ENCODE peak calls at places on chromosomes 6 and 20, in four cellular contexts. One of them, this sample, is unnamed.

GRCh38 chr6:111585241-111585968 is 20.3 kb downstream of the TRAF3IP2 start:
- DNase-seq in HCT116: no peak
- DNase-seq in sigmoid colon: no peak
- DNase-seq in SK-N-SH: no peak
- DNase-seq in this sample: no peak

GRCh38 chr6:133396630-133397335 is 155.6 kb downstream of the EYA4 start:
- DNase-seq in HCT116: no peak
- DNase-seq in sigmoid colon: no peak
- DNase-seq in SK-N-SH: no peak
- DNase-seq in this sample: no peak

GRCh38 chr6:37429352-37429750 is 3.7 kb upstream of the CMTR1 start:
- DNase-seq in HCT116: no peak
- DNase-seq in sigmoid colon: no peak
- DNase-seq in SK-N-SH: no peak
- DNase-seq in this sample: no peak

GRCh38 chr6:117508450-117508971 is 26.0 kb downstream of the DCBLD1 start:
- DNase-seq in HCT116: no peak
- DNase-seq in sigmoid colon: no peak
- DNase-seq in SK-N-SH: no peak
- DNase-seq in this sample: no peak

GRCh38 chr20:6877633-6878032 is 110.1 kb downstream of the BMP2 start:
- DNase-seq in HCT116: no peak
- DNase-seq in sigmoid colon: no peak
- DNase-seq in SK-N-SH: no peak
- DNase-seq in this sample: no peak

GRCh38 chr6:53544500-53545308 is at the start of gene GCLC:
- DNase-seq in HCT116: peak; percentile 93
- DNase-seq in sigmoid colon: peak; percentile 98
- DNase-seq in SK-N-SH: peak; percentile 94
- DNase-seq in this sample: peak; percentile 93

GRCh38 chr20:3980260-3981131 is 34.9 kb downstream of the RNF24 start:
- DNase-seq in HCT116: no peak
- DNase-seq in sigmoid colon: no peak
- DNase-seq in SK-N-SH: peak; percentile 19
- DNase-seq in this sample: no peak

GRCh38 chr20:61965606-61966491 is 99.8 kb downstream of the TAF4 start:
- DNase-seq in HCT116: no peak
- DNase-seq in sigmoid colon: peak; percentile 50
- DNase-seq in SK-N-SH: peak; percentile 86
- DNase-seq in this sample: no peak

GRCh38 chr6:151252626-151253025 is 12.9 kb downstream of the AKAP12 start:
- DNase-seq in HCT116: no peak
- DNase-seq in sigmoid colon: no peak
- DNase-seq in SK-N-SH: peak; percentile 29
- DNase-seq in this sample: no peak

GRCh38 chr6:47268572-47269187 is 41.0 kb downstream of the TNFRSF21 start:
- DNase-seq in HCT116: no peak
- DNase-seq in sigmoid colon: no peak
- DNase-seq in SK-N-SH: no peak
- DNase-seq in this sample: no peak

GRCh38 chr6:27623103-27623502 is 150.2 kb upstream of the ZNF184 start:
- DNase-seq in HCT116: no peak
- DNase-seq in sigmoid colon: no peak
- DNase-seq in SK-N-SH: no peak
- DNase-seq in this sample: no peak

GRCh38 chr6:3643921-3644320 is 107.6 kb downstream of the PXDC1 start:
- DNase-seq in HCT116: no peak
- DNase-seq in sigmoid colon: no peak
- DNase-seq in SK-N-SH: no peak
- DNase-seq in this sample: no peak

GRCh38 chr6:14713008-14713452 is 532.8 kb upstream of the JARID2 start:
- DNase-seq in HCT116: no peak
- DNase-seq in sigmoid colon: peak; percentile 83
- DNase-seq in SK-N-SH: no peak
- DNase-seq in this sample: no peak

GRCh38 chr6:307874-308273 is 15.6 kb downstream of the DUSP22 start:
- DNase-seq in HCT116: no peak
- DNase-seq in sigmoid colon: no peak
- DNase-seq in SK-N-SH: no peak
- DNase-seq in this sample: no peak

GRCh38 chr20:38165089-38165965 is at the start of gene TGM2:
- DNase-seq in HCT116: no peak
- DNase-seq in sigmoid colon: peak; percentile 89
- DNase-seq in SK-N-SH: peak; percentile 92
- DNase-seq in this sample: peak; percentile 72

GRCh38 chr20:1965520-1966278 is 28.2 kb downstream of the PDYN start:
- DNase-seq in HCT116: peak; percentile 62
- DNase-seq in sigmoid colon: peak; percentile 86
- DNase-seq in SK-N-SH: peak; percentile 84
- DNase-seq in this sample: peak; percentile 49

GRCh38 chr6:41427642-41428401 is 92.4 kb downstream of the NCR2 start:
- DNase-seq in HCT116: no peak
- DNase-seq in sigmoid colon: peak; percentile 75
- DNase-seq in SK-N-SH: peak; percentile 71
- DNase-seq in this sample: peak; percentile 61

GRCh38 chr6:28673800-28674671 is 148.4 kb downstream of the GPX5 start:
- DNase-seq in HCT116: peak; percentile 66
- DNase-seq in sigmoid colon: no peak
- DNase-seq in SK-N-SH: peak; percentile 75
- DNase-seq in this sample: no peak

GRCh38 chr6:168273483-168274045 is 46.0 kb downstream of the DACT2 start:
- DNase-seq in HCT116: no peak
- DNase-seq in sigmoid colon: no peak
- DNase-seq in SK-N-SH: no peak
- DNase-seq in this sample: no peak

GRCh38 chr6:26420607-26421235 is 18.6 kb downstream of the BTN3A1 start:
- DNase-seq in HCT116: peak; percentile 35
- DNase-seq in sigmoid colon: no peak
- DNase-seq in SK-N-SH: peak; percentile 48
- DNase-seq in this sample: no peak

GRCh38 chr20:62501801-62502495 is 26.2 kb upstream of the GATA5 start:
- DNase-seq in HCT116: no peak
- DNase-seq in sigmoid colon: no peak
- DNase-seq in SK-N-SH: no peak
- DNase-seq in this sample: no peak

GRCh38 chr20:40525356-40525755 is 163.7 kb downstream of the MAFB start:
- DNase-seq in HCT116: no peak
- DNase-seq in sigmoid colon: no peak
- DNase-seq in SK-N-SH: no peak
- DNase-seq in this sample: no peak

GRCh38 chr6:139777202-139777970 is 402.9 kb upstream of the CITED2 start:
- DNase-seq in HCT116: no peak
- DNase-seq in sigmoid colon: no peak
- DNase-seq in SK-N-SH: no peak
- DNase-seq in this sample: no peak

GRCh38 chr6:50362706-50363105 is 313.0 kb upstream of the DEFB112 start:
- DNase-seq in HCT116: no peak
- DNase-seq in sigmoid colon: no peak
- DNase-seq in SK-N-SH: no peak
- DNase-seq in this sample: no peak

GRCh38 chr20:45008521-45009049 is 42.3 kb downstream of the STK4 start:
- DNase-seq in HCT116: no peak
- DNase-seq in sigmoid colon: no peak
- DNase-seq in SK-N-SH: no peak
- DNase-seq in this sample: no peak

GRCh38 chr6:159608961-159609673 is 83.9 kb downstream of the SOD2 start:
- DNase-seq in HCT116: peak; percentile 58
- DNase-seq in sigmoid colon: no peak
- DNase-seq in SK-N-SH: no peak
- DNase-seq in this sample: no peak
- TF ChIP-seq CTCF in HCT116: peak; percentile 94
- TF ChIP-seq CTCF in sigmoid colon: no peak
- TF ChIP-seq CTCF in SK-N-SH: peak; percentile 60
- TF ChIP-seq CTCF in this sample: no peak

DNA sequence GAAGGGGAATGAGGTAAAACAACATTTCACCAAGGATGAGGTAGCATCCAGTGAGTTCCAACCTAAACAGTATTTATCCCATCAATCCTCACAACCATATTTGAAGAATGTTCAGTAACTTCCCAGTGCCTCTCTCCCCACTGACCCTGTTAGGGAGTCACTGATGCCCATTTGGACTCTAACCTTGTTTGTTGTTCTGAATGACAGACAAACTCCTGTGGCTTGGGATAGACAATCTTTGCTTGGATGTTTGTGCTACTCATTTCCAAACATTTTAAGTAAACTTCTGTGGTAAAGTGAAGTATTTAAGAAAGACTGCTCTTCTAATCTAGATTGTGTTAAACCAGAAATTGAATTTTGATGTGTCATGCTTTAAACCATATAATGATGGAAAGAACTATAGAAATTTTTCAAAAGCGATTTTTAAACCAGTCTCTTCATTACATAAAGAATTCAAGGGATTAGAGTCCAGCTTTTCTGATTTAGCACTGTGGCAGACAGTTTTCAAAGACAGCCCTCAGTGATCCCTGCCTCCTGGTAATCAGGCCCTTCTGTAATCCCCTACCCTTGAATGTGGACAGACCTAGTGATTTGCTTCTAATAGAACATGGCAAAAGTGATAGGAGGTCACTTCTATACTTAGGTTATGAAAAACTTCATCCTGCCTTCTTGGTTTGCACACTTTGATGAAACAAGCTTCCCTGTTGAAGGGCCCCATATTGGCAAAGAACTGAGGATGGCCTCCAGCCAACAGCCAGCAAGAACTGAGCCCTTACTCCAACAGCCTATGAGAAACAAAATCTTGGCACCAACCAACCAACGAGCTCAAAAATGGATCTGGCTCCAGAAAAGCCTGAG is 191.6 kb downstream of the DST start:
- DNase-seq in HCT116: no peak
- DNase-seq in sigmoid colon: peak; percentile 83
- DNase-seq in SK-N-SH: no peak
- DNase-seq in this sample: no peak
- TF ChIP-seq POLR2AphosphoS5 in HCT116: no peak
- TF ChIP-seq POLR2AphosphoS5 in sigmoid colon: peak; percentile 53
- TF ChIP-seq POLR2AphosphoS5 in SK-N-SH: no peak
- TF ChIP-seq POLR2AphosphoS5 in this sample: no peak

GRCh38 chr6:33840064-33840926 is 36.5 kb upstream of the MLN start:
- DNase-seq in HCT116: peak; percentile 79
- DNase-seq in sigmoid colon: no peak
- DNase-seq in SK-N-SH: no peak
- DNase-seq in this sample: no peak
- H3K4me3 ChIP-seq in HCT116: no peak overlapping the region
- H3K4me3 ChIP-seq in sigmoid colon: no peak overlapping the region
- H3K4me3 ChIP-seq in SK-N-SH: no peak overlapping the region
- H3K4me3 ChIP-seq in this sample: no peak overlapping the region

GRCh38 chr6:9412951-9413559 is 977.7 kb upstream of the SLC35B3 start:
- DNase-seq in HCT116: peak; percentile 34
- DNase-seq in sigmoid colon: no peak
- DNase-seq in SK-N-SH: peak; percentile 35
- DNase-seq in this sample: no peak
- TF ChIP-seq CTCF in HCT116: peak; percentile 85
- TF ChIP-seq CTCF in sigmoid colon: no peak
- TF ChIP-seq CTCF in SK-N-SH: peak; percentile 57
- TF ChIP-seq CTCF in this sample: peak; percentile 14

GRCh38 chr6:134720353-134721094 is 229.4 kb downstream of the ALDH8A1 start:
- DNase-seq in HCT116: no peak
- DNase-seq in sigmoid colon: no peak
- DNase-seq in SK-N-SH: peak; percentile 61
- DNase-seq in this sample: no peak
- TF ChIP-seq POLR2AphosphoS5 in HCT116: no peak
- TF ChIP-seq POLR2AphosphoS5 in sigmoid colon: no peak
- TF ChIP-seq POLR2AphosphoS5 in SK-N-SH: no peak
- TF ChIP-seq POLR2AphosphoS5 in this sample: no peak

GRCh38 chr6:131519670-131520436 is 53.2 kb upstream of the ARG1 start:
- DNase-seq in HCT116: peak; percentile 40
- DNase-seq in sigmoid colon: no peak
- DNase-seq in SK-N-SH: peak; percentile 21
- DNase-seq in this sample: peak; percentile 27

GRCh38 chr6:131524695-131525336 is 48.2 kb upstream of the ARG1 start:
- DNase-seq in HCT116: no peak
- DNase-seq in sigmoid colon: no peak
- DNase-seq in SK-N-SH: no peak
- DNase-seq in this sample: no peak

DNA sequence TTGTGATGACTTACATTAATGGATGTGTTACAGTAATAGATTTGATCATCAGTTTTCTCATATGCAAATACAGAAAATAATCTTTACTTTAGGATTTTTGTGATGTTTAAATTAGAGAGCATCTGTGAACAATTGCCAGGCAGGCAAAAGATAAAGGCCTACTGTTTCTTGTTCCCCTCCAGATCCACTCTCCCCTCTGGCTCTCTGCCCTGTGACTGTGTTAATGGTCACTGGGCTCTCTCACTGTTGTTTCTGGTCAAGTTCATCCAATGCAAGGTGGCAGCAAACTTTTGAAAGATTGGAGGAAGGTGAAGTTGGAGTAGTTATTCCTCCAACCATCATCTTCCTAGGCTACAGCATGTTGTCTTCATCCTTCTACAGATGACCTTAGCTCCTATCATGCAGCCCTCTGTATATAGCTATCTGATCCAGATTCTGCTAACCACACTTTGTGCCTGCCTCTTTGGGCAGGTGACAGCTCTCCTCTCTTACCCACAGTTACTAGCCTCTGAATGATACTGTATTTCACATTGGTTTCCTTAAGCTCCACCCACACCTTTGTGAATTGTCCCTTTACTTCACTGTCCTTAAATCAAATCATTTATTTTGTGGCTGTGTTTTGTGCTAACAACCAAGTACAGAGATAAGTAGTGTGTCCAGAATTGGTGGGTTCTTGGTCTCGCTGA is 48.9 kb upstream of the ARG1 start:
- DNase-seq in HCT116: no peak
- DNase-seq in sigmoid colon: no peak
- DNase-seq in SK-N-SH: no peak
- DNase-seq in this sample: no peak
- H3K4me3 ChIP-seq in HCT116: no peak overlapping the region
- H3K4me3 ChIP-seq in sigmoid colon: no peak overlapping the region
- H3K4me3 ChIP-seq in SK-N-SH: no peak overlapping the region
- H3K4me3 ChIP-seq in this sample: no peak overlapping the region

DNA sequence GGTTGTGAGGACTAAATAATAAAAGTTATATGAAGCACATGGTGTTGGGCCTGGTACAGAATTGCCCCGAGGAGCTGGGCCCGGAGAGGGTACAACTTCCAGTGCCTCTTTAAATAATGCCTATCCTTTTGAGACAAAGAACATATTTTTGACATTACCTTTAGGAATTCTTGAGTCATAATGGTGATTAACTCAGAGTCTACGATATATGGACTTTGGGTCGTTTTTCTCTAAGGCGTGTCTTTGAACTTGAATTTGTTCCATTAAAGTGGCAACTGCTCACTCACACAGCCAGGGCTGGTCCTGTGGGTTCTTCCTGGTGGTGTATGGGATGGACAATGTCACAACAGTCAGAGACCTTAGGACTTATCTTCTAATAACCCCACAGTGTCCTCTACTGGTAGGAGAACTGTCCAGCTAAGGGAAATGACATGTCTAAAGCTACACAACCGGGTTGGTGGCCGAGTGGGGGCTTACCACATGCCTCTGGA is 106.5 kb downstream of the CDC5L start:
- DNase-seq in HCT116: peak; percentile 37
- DNase-seq in sigmoid colon: no peak
- DNase-seq in SK-N-SH: no peak
- DNase-seq in this sample: no peak
- TF ChIP-seq CTCF in HCT116: peak; percentile 42
- TF ChIP-seq CTCF in sigmoid colon: no peak
- TF ChIP-seq CTCF in SK-N-SH: peak; percentile 44
- TF ChIP-seq CTCF in this sample: no peak

GRCh38 chr20:63567132-63567381 is 7.0 kb downstream of the HELZ2 start:
- DNase-seq in HCT116: no peak
- DNase-seq in sigmoid colon: no peak
- DNase-seq in SK-N-SH: no peak
- DNase-seq in this sample: no peak
- TF ChIP-seq POLR2AphosphoS5 in HCT116: no peak
- TF ChIP-seq POLR2AphosphoS5 in sigmoid colon: no peak
- TF ChIP-seq POLR2AphosphoS5 in SK-N-SH: no peak
- TF ChIP-seq POLR2AphosphoS5 in this sample: no peak